ENCODE peak calls at places on chromosomes 7 and 10, in eight cellular contexts. W is Right ventricle myocardium inferior; C is EH; R is activated CD8-positive, alpha-beta memory T cell treated with anti-CD3 and anti-CD28 coated beads for 1 hour; E is mesenteric fat pad; B is anterior cingulate cortex; J is omental fat pad; I is activated T-helper 1 cell treated with anti-CD3 and anti-CD28 coated beads, Interleukin-12 subunit alpha, Interleukin-12 subunit beta, Interleukin-2, Interleukin-4 antibody, amounts not matched to agents 30 ng/mL and 10 ng/mL and 1 ng/mL, durations not matched to agents 14 hours and 24 hours and 36 hours. L is an unnamed sample.

GRCh38 chr10:22631646-22632278 is 82.6 kb downstream of the PIP4K2A start:
- DNase-seq in W (no peak), C (no peak), R (no peak), E (no peak), B (no peak), J (no peak), I (no peak), L (no peak)

GRCh38 chr10:118332948-118333710 is 9.0 kb downstream of the FAM204A start:
- DNase-seq in W (no peak), C (no peak), R (no peak), E (no peak), B (no peak), J (no peak), I (no peak), L (no peak)

GRCh38 chr10:72832701-72833100 is 60.8 kb upstream of the OIT3 start:
- DNase-seq in W (no peak), C (peak; percentile 7), R (no peak), E (no peak), B (no peak), J (no peak), I (no peak), L (no peak)

GRCh38 chr10:72009430-72010081 is 45.4 kb downstream of the CHST3 start:
- DNase-seq in W (peak; percentile 91), C (peak; percentile 100), R (no peak), E (peak; percentile 94), B (peak; percentile 79), J (peak; percentile 60), I (no peak), L (peak; percentile 97)

GRCh38 chr10:101938316-101939272 is 95.0 kb upstream of the KCNIP2 start:
- DNase-seq in W (no peak), C (peak; percentile 94), R (no peak), E (no peak), B (no peak), J (no peak), I (no peak), L (no peak)

GRCh38 chr7:14836571-14837189 is 65.9 kb downstream of the DGKB start:
- DNase-seq in W (peak; percentile 53), C (peak; percentile 81), R (no peak), E (no peak), B (peak; percentile 68), J (no peak), I (no peak), L (peak; percentile 84)

GRCh38 chr10:77505431-77506334 is 131.9 kb downstream of the KCNMA1 start:
- DNase-seq in W (no peak), C (peak; percentile 98), R (no peak), E (no peak), B (no peak), J (no peak), I (no peak), L (no peak)

GRCh38 chr10:34666008-34666700 is 148.9 kb downstream of the PARD3 start:
- DNase-seq in W (no peak), C (peak; percentile 88), R (no peak), E (no peak), B (no peak), J (no peak), I (no peak), L (no peak)

GRCh38 chr10:1454428-1454827 is 282.9 kb downstream of the ADARB2 start:
- DNase-seq in W (no peak), C (no peak), R (no peak), E (no peak), B (no peak), J (no peak), I (no peak), L (peak; percentile 56)

GRCh38 chr10:77251297-77252013 is 386.2 kb downstream of the KCNMA1 start:
- DNase-seq in W (no peak), C (peak; percentile 71), R (no peak), E (no peak), B (no peak), J (no peak), I (no peak), L (no peak)

GRCh38 chr10:88088441-88089340 is 225.3 kb downstream of the PTEN start:
- DNase-seq in W (no peak), C (no peak), R (no peak), E (no peak), B (no peak), J (no peak), I (no peak), L (no peak)

GRCh38 chr10:44183667-44184632 is 200.9 kb downstream of the CXCL12 start:
- DNase-seq in W (no peak), C (peak; percentile 69), R (no peak), E (no peak), B (no peak), J (no peak), I (no peak), L (no peak)

GRCh38 chr7:66283003-66283920 is 78.1 kb downstream of the TPST1 start:
- DNase-seq in W (no peak), C (peak; percentile 82), R (no peak), E (no peak), B (no peak), J (no peak), I (no peak), L (no peak)

GRCh38 chr10:132691711-132692153 is 94.2 kb downstream of the NKX6-2 start:
- DNase-seq in W (peak; percentile 27), C (no peak), R (no peak), E (peak; percentile 85), B (no peak), J (no peak), I (no peak), L (no peak)

GRCh38 chr7:76513817-76514799 is 3.8 kb downstream of the UPK3B start:
- DNase-seq in W (peak; percentile 53), C (no peak), R (no peak), E (peak; percentile 85), B (no peak), J (no peak), I (no peak), L (peak; percentile 80)

GRCh38 chr10:22308390-22308789 is 7.8 kb upstream of the COMMD3 start:
- DNase-seq in W (no peak), C (peak; percentile 44), R (no peak), E (no peak), B (no peak), J (no peak), I (peak; percentile 41), L (no peak)

GRCh38 chr10:103839867-103840746 is 15.3 kb downstream of the SH3PXD2A start:
- DNase-seq in W (peak; percentile 85), C (no peak), R (no peak), E (no peak), B (no peak), J (no peak), I (no peak), L (no peak)

GRCh38 chr7:2757361-2757903 is 69.4 kb downstream of the AMZ1 start:
- DNase-seq in W (peak; percentile 69), C (no peak), R (no peak), E (no peak), B (peak; percentile 75), J (no peak), I (no peak), L (no peak)

GRCh38 chr10:132632091-132632561 is 94.5 kb downstream of the INPP5A start:
- DNase-seq in W (peak; percentile 89), C (no peak), R (no peak), E (no peak), B (no peak), J (no peak), I (no peak), L (no peak)

GRCh38 chr10:43703286-43703685 is 54.6 kb upstream of the ZNF32 start:
- DNase-seq in W (no peak), C (no peak), R (no peak), E (no peak), B (no peak), J (no peak), I (no peak), L (peak; percentile 80)

L was measured in osteocyte.